ENCODE peak calls at places on chromosomes 13 and 19, in ten cellular contexts. G is mucosa of gallbladder; F is Calu3; N is Right ventricle myocardium superior; H is fibroblast of mammary gland; K is psoas muscle; L is AG04449; D is HTR-8/SVneo; S is stimulated activated CD4-positive, alpha-beta T cell treated with anti-CD3 and anti-CD28 coated beads, Interleukin-12 subunit alpha, Interleukin-12 subunit beta, amount 100 ng/mL, for 4 hours; I is WERI-Rb-1. A is an unnamed sample.

GRCh38 chr19:47507924-47508553 is 6.8 kb downstream of the NAPA start:
- DNase-seq in G (no peak), F (no peak), N (no peak), H (no peak), K (no peak), L (no peak), D (no peak), S (no peak), I (peak; percentile 84), A (no peak)

GRCh38 chr13:80497439-80497838 is 156.5 kb upstream of the SPRY2 start:
- DNase-seq in G (no peak), F (no peak), N (no peak), H (no peak), K (no peak), L (no peak), D (no peak), S (no peak), I (no peak), A (no peak)

GRCh38 chr13:31115616-31116015 is 46.1 kb downstream of the HSPH1 start:
- DNase-seq in G (no peak), F (no peak), N (no peak), H (no peak), K (no peak), L (no peak), D (no peak), S (no peak), I (no peak), A (no peak)

GRCh38 chr13:53788286-53788685 is 759.7 kb downstream of the OLFM4 start:
- DNase-seq in G (no peak), F (no peak), N (no peak), H (no peak), K (no peak), L (no peak), D (no peak), S (no peak), I (no peak), A (no peak)

GRCh38 chr13:97928306-97928705 is 25.2 kb upstream of the IPO5 start:
- DNase-seq in G (no peak), F (no peak), N (no peak), H (no peak), K (no peak), L (no peak), D (no peak), S (no peak), I (no peak), A (no peak)

GRCh38 chr13:32734511-32734910 is 148.3 kb downstream of the PDS5B start:
- DNase-seq in G (no peak), F (no peak), N (no peak), H (peak; percentile 90), K (no peak), L (peak; percentile 34), D (peak; percentile 6), S (no peak), I (no peak), A (no peak)

GRCh38 chr19:39356647-39357046 is 14.4 kb downstream of the SAMD4B start:
- DNase-seq in G (no peak), F (no peak), N (no peak), H (no peak), K (no peak), L (no peak), D (no peak), S (no peak), I (no peak), A (no peak)

GRCh38 chr19:36152886-36153525 is 759 bp upstream of the COX7A1 start:
- DNase-seq in G (no peak), F (no peak), N (peak; percentile 39), H (no peak), K (peak; percentile 49), L (no peak), D (no peak), S (no peak), I (no peak), A (no peak)

GRCh38 chr19:33348301-33349010 is 25.1 kb upstream of the CEBPG start:
- DNase-seq in G (no peak), F (no peak), N (no peak), H (peak; percentile 63), K (no peak), L (no peak), D (no peak), S (no peak), I (no peak), A (no peak)

GRCh38 chr19:42111384-42111783 is 20.9 kb downstream of the POU2F2 start:
- DNase-seq in G (no peak), F (no peak), N (no peak), H (peak; percentile 97), K (no peak), L (no peak), D (no peak), S (no peak), I (no peak), A (no peak)

GRCh38 chr19:29587518-29587986 is 18.5 kb upstream of the POP4 start:
- DNase-seq in G (no peak), F (no peak), N (no peak), H (peak; percentile 57), K (no peak), L (no peak), D (no peak), S (peak; percentile 32), I (no peak), A (no peak)

GRCh38 chr13:27919299-27919933 is 384 bp upstream of the PDX1 start:
- DNase-seq in G (no peak), F (no peak), N (no peak), H (no peak), K (no peak), L (no peak), D (no peak), S (peak; percentile 22), I (no peak), A (peak; percentile 88)

GRCh38 chr13:43339145-43339820 is 315.9 kb downstream of the DNAJC15 start:
- DNase-seq in G (no peak), F (no peak), N (no peak), H (no peak), K (no peak), L (no peak), D (no peak), S (no peak), I (no peak), A (no peak)

GRCh38 chr13:38697628-38698333 is 10.9 kb downstream of the FREM2 start:
- DNase-seq in G (no peak), F (peak; percentile 12), N (no peak), H (peak; percentile 7), K (no peak), L (no peak), D (no peak), S (no peak), I (no peak), A (no peak)